ENCODE peak calls at places on chromosome 12, in ten cellular contexts. One of them, this sample, is unnamed.

GRCh38 chr12:62319058-62319457 is 58.9 kb downstream of the USP15 start:
- DNase-seq in cardiac muscle cell: no peak
- DNase-seq in stomach: no peak
- DNase-seq in GM23248: no peak
- DNase-seq in fibroblast of pulmonary artery: no peak
- DNase-seq in aorta: no peak
- DNase-seq in brain microvascular endothelial cell: no peak
- DNase-seq in MM.1S: no peak
- DNase-seq in cardiac fibroblast: no peak
- DNase-seq in psoas muscle: no peak
- DNase-seq in this sample: no peak

GRCh38 chr12:124764451-124764850 is 99.2 kb downstream of the SCARB1 start:
- DNase-seq in aorta: no peak
- DNase-seq in psoas muscle: peak
- DNase-seq in cardiac fibroblast: peak
- DNase-seq in brain microvascular endothelial cell: peak
- DNase-seq in GM23248: peak
- DNase-seq in fibroblast of pulmonary artery: peak
- DNase-seq in cardiac muscle cell: no peak
- DNase-seq in MM.1S: peak
- DNase-seq in stomach: no peak
- DNase-seq in this sample: peak

GRCh38 chr12:10753066-10753465 is 29.9 kb upstream of the YBX3 start:
- DNase-seq in stomach: no peak
- DNase-seq in psoas muscle: no peak
- DNase-seq in GM23248: peak
- DNase-seq in brain microvascular endothelial cell: peak
- DNase-seq in cardiac muscle cell: no peak
- DNase-seq in aorta: no peak
- DNase-seq in cardiac fibroblast: peak
- DNase-seq in MM.1S: no peak
- DNase-seq in fibroblast of pulmonary artery: peak
- DNase-seq in this sample: no peak

GRCh38 chr12:2925322-2925995 is 33.7 kb upstream of the TEAD4 start:
- DNase-seq in brain microvascular endothelial cell: no peak
- DNase-seq in GM23248: peak
- DNase-seq in aorta: no peak
- DNase-seq in fibroblast of pulmonary artery: no peak
- DNase-seq in psoas muscle: no peak
- DNase-seq in MM.1S: no peak
- DNase-seq in cardiac fibroblast: no peak
- DNase-seq in stomach: no peak
- DNase-seq in cardiac muscle cell: no peak
- DNase-seq in this sample: no peak

GRCh38 chr12:11778703-11779102 is 129.2 kb downstream of the ETV6 start:
- DNase-seq in aorta: no peak
- DNase-seq in cardiac fibroblast: no peak
- DNase-seq in cardiac muscle cell: no peak
- DNase-seq in stomach: no peak
- DNase-seq in MM.1S: no peak
- DNase-seq in brain microvascular endothelial cell: no peak
- DNase-seq in fibroblast of pulmonary artery: no peak
- DNase-seq in GM23248: no peak
- DNase-seq in psoas muscle: no peak
- DNase-seq in this sample: no peak

GRCh38 chr12:46364777-46365580 is 7.6 kb downstream of the SLC38A2 start:
- DNase-seq in stomach: peak
- DNase-seq in GM23248: peak
- DNase-seq in fibroblast of pulmonary artery: peak
- DNase-seq in MM.1S: no peak
- DNase-seq in brain microvascular endothelial cell: peak
- DNase-seq in aorta: no peak
- DNase-seq in cardiac muscle cell: no peak
- DNase-seq in cardiac fibroblast: peak
- DNase-seq in psoas muscle: no peak
- DNase-seq in this sample: no peak

GRCh38 chr12:21939435-21939834 is 1.8 kb downstream of the ABCC9 start:
- DNase-seq in cardiac fibroblast: no peak
- DNase-seq in cardiac muscle cell: no peak
- DNase-seq in MM.1S: no peak
- DNase-seq in brain microvascular endothelial cell: no peak
- DNase-seq in aorta: no peak
- DNase-seq in psoas muscle: no peak
- DNase-seq in fibroblast of pulmonary artery: no peak
- DNase-seq in GM23248: peak
- DNase-seq in stomach: no peak
- DNase-seq in this sample: no peak

GRCh38 chr12:24034160-24034559 is 84.7 kb upstream of the SOX5 start:
- DNase-seq in MM.1S: no peak
- DNase-seq in brain microvascular endothelial cell: no peak
- DNase-seq in aorta: no peak
- DNase-seq in psoas muscle: no peak
- DNase-seq in GM23248: no peak
- DNase-seq in cardiac fibroblast: no peak
- DNase-seq in cardiac muscle cell: no peak
- DNase-seq in fibroblast of pulmonary artery: no peak
- DNase-seq in stomach: no peak
- DNase-seq in this sample: no peak

GRCh38 chr12:65854629-65855028 is 30.3 kb downstream of the HMGA2 start:
- DNase-seq in stomach: no peak
- DNase-seq in aorta: no peak
- DNase-seq in cardiac fibroblast: peak
- DNase-seq in fibroblast of pulmonary artery: peak
- DNase-seq in brain microvascular endothelial cell: no peak
- DNase-seq in psoas muscle: no peak
- DNase-seq in GM23248: peak
- DNase-seq in MM.1S: no peak
- DNase-seq in cardiac muscle cell: no peak
- DNase-seq in this sample: no peak

GRCh38 chr12:82993610-82994009 is 306.9 kb downstream of the TMTC2 start:
- DNase-seq in MM.1S: no peak
- DNase-seq in fibroblast of pulmonary artery: no peak
- DNase-seq in stomach: no peak
- DNase-seq in GM23248: no peak
- DNase-seq in psoas muscle: no peak
- DNase-seq in cardiac muscle cell: no peak
- DNase-seq in cardiac fibroblast: no peak
- DNase-seq in brain microvascular endothelial cell: no peak
- DNase-seq in aorta: no peak
- DNase-seq in this sample: no peak

GRCh38 chr12:131618303-131618658 is 92.6 kb upstream of the SFSWAP start:
- DNase-seq in aorta: no peak
- DNase-seq in brain microvascular endothelial cell: peak
- DNase-seq in MM.1S: no peak
- DNase-seq in cardiac fibroblast: no peak
- DNase-seq in GM23248: peak
- DNase-seq in cardiac muscle cell: peak
- DNase-seq in psoas muscle: no peak
- DNase-seq in fibroblast of pulmonary artery: peak
- DNase-seq in stomach: no peak
- DNase-seq in this sample: no peak

GRCh38 chr12:101039848-101040531 is 170.0 kb downstream of the SLC5A8 start:
- DNase-seq in fibroblast of pulmonary artery: no peak
- DNase-seq in GM23248: no peak
- DNase-seq in brain microvascular endothelial cell: no peak
- DNase-seq in cardiac muscle cell: no peak
- DNase-seq in cardiac fibroblast: no peak
- DNase-seq in psoas muscle: no peak
- DNase-seq in aorta: no peak
- DNase-seq in stomach: no peak
- DNase-seq in MM.1S: no peak
- DNase-seq in this sample: no peak

GRCh38 chr12:130661501-130662255 is 54.4 kb downstream of the RIMBP2 start:
- DNase-seq in MM.1S: no peak
- DNase-seq in stomach: no peak
- DNase-seq in GM23248: no peak
- DNase-seq in aorta: no peak
- DNase-seq in cardiac fibroblast: no peak
- DNase-seq in psoas muscle: no peak
- DNase-seq in fibroblast of pulmonary artery: no peak
- DNase-seq in brain microvascular endothelial cell: no peak
- DNase-seq in cardiac muscle cell: peak
- DNase-seq in this sample: no peak

GRCh38 chr12:62259311-62259992 is 752 bp upstream of the USP15 start:
- DNase-seq in psoas muscle: no peak
- DNase-seq in fibroblast of pulmonary artery: no peak
- DNase-seq in stomach: no peak
- DNase-seq in cardiac muscle cell: peak
- DNase-seq in cardiac fibroblast: no peak
- DNase-seq in GM23248: peak
- DNase-seq in MM.1S: peak
- DNase-seq in aorta: no peak
- DNase-seq in brain microvascular endothelial cell: no peak
- DNase-seq in this sample: peak

GRCh38 chr12:195191-195590 is 18.8 kb downstream of the SLC6A12 start:
- DNase-seq in cardiac fibroblast: no peak
- DNase-seq in psoas muscle: no peak
- DNase-seq in stomach: no peak
- DNase-seq in cardiac muscle cell: no peak
- DNase-seq in MM.1S: no peak
- DNase-seq in GM23248: no peak
- DNase-seq in aorta: no peak
- DNase-seq in brain microvascular endothelial cell: no peak
- DNase-seq in fibroblast of pulmonary artery: no peak
- DNase-seq in this sample: no peak

GRCh38 chr12:105418821-105419291 is 88.4 kb downstream of the C12orf75 start:
- DNase-seq in fibroblast of pulmonary artery: no peak
- DNase-seq in psoas muscle: no peak
- DNase-seq in cardiac fibroblast: no peak
- DNase-seq in MM.1S: no peak
- DNase-seq in cardiac muscle cell: no peak
- DNase-seq in brain microvascular endothelial cell: peak
- DNase-seq in stomach: no peak
- DNase-seq in GM23248: peak
- DNase-seq in aorta: peak
- DNase-seq in this sample: no peak
- H3K4me3 ChIP-seq in fibroblast of pulmonary artery: no peak
- H3K4me3 ChIP-seq in psoas muscle: no peak
- H3K4me3 ChIP-seq in cardiac fibroblast: no peak
- H3K4me3 ChIP-seq in MM.1S: no peak
- H3K4me3 ChIP-seq in cardiac muscle cell: no peak
- H3K4me3 ChIP-seq in brain microvascular endothelial cell: no peak
- H3K4me3 ChIP-seq in stomach: no peak
- H3K4me3 ChIP-seq in GM23248: no peak
- H3K4me3 ChIP-seq in aorta: no peak
- H3K4me3 ChIP-seq in this sample: no peak

GRCh38 chr12:47818382-47818700 is 1.4 kb downstream of the HDAC7 start:
- DNase-seq in cardiac fibroblast: peak
- DNase-seq in aorta: no peak
- DNase-seq in stomach: no peak
- DNase-seq in MM.1S: peak
- DNase-seq in brain microvascular endothelial cell: no peak
- DNase-seq in psoas muscle: no peak
- DNase-seq in GM23248: peak
- DNase-seq in fibroblast of pulmonary artery: no peak
- DNase-seq in cardiac muscle cell: no peak
- DNase-seq in this sample: peak
- H3K4me3 ChIP-seq in cardiac fibroblast: peak
- H3K4me3 ChIP-seq in aorta: peak
- H3K4me3 ChIP-seq in stomach: peak
- H3K4me3 ChIP-seq in MM.1S: peak
- H3K4me3 ChIP-seq in brain microvascular endothelial cell: peak
- H3K4me3 ChIP-seq in psoas muscle: peak
- H3K4me3 ChIP-seq in GM23248: peak
- H3K4me3 ChIP-seq in fibroblast of pulmonary artery: peak
- H3K4me3 ChIP-seq in cardiac muscle cell: peak
- H3K4me3 ChIP-seq in this sample: peak

GRCh38 chr12:1611775-1612174 is 17.3 kb upstream of the WNT5B start:
- DNase-seq in cardiac muscle cell: no peak
- DNase-seq in psoas muscle: no peak
- DNase-seq in aorta: no peak
- DNase-seq in stomach: no peak
- DNase-seq in MM.1S: no peak
- DNase-seq in cardiac fibroblast: peak
- DNase-seq in brain microvascular endothelial cell: peak
- DNase-seq in GM23248: peak
- DNase-seq in fibroblast of pulmonary artery: peak
- DNase-seq in this sample: no peak
- H3K4me3 ChIP-seq in cardiac muscle cell: no peak
- H3K4me3 ChIP-seq in psoas muscle: no peak
- H3K4me3 ChIP-seq in aorta: no peak
- H3K4me3 ChIP-seq in stomach: no peak
- H3K4me3 ChIP-seq in MM.1S: no peak
- H3K4me3 ChIP-seq in cardiac fibroblast: peak
- H3K4me3 ChIP-seq in brain microvascular endothelial cell: peak
- H3K4me3 ChIP-seq in GM23248: peak
- H3K4me3 ChIP-seq in fibroblast of pulmonary artery: peak
- H3K4me3 ChIP-seq in this sample: no peak

GRCh38 chr12:91344408-91344807 is 161.8 kb upstream of the DCN start:
- DNase-seq in cardiac muscle cell: no peak
- DNase-seq in stomach: no peak
- DNase-seq in psoas muscle: no peak
- DNase-seq in cardiac fibroblast: no peak
- DNase-seq in fibroblast of pulmonary artery: no peak
- DNase-seq in brain microvascular endothelial cell: no peak
- DNase-seq in GM23248: no peak
- DNase-seq in aorta: no peak
- DNase-seq in MM.1S: no peak
- DNase-seq in this sample: no peak

GRCh38 chr12:91349451-91349850 is 166.8 kb upstream of the DCN start:
- DNase-seq in cardiac fibroblast: peak
- DNase-seq in stomach: no peak
- DNase-seq in psoas muscle: no peak
- DNase-seq in GM23248: peak
- DNase-seq in fibroblast of pulmonary artery: peak
- DNase-seq in aorta: no peak
- DNase-seq in cardiac muscle cell: no peak
- DNase-seq in brain microvascular endothelial cell: peak
- DNase-seq in MM.1S: no peak
- DNase-seq in this sample: no peak

GRCh38 chr12:91343010-91343409 is 160.4 kb upstream of the DCN start:
- DNase-seq in stomach: no peak
- DNase-seq in MM.1S: no peak
- DNase-seq in brain microvascular endothelial cell: no peak
- DNase-seq in psoas muscle: no peak
- DNase-seq in GM23248: no peak
- DNase-seq in fibroblast of pulmonary artery: no peak
- DNase-seq in aorta: no peak
- DNase-seq in cardiac fibroblast: no peak
- DNase-seq in cardiac muscle cell: no peak
- DNase-seq in this sample: no peak

GRCh38 chr12:91347686-91348085 is 165.1 kb upstream of the DCN start:
- DNase-seq in psoas muscle: no peak
- DNase-seq in fibroblast of pulmonary artery: no peak
- DNase-seq in brain microvascular endothelial cell: no peak
- DNase-seq in stomach: no peak
- DNase-seq in cardiac muscle cell: no peak
- DNase-seq in GM23248: peak
- DNase-seq in MM.1S: no peak
- DNase-seq in aorta: no peak
- DNase-seq in cardiac fibroblast: no peak
- DNase-seq in this sample: no peak

DNA sequence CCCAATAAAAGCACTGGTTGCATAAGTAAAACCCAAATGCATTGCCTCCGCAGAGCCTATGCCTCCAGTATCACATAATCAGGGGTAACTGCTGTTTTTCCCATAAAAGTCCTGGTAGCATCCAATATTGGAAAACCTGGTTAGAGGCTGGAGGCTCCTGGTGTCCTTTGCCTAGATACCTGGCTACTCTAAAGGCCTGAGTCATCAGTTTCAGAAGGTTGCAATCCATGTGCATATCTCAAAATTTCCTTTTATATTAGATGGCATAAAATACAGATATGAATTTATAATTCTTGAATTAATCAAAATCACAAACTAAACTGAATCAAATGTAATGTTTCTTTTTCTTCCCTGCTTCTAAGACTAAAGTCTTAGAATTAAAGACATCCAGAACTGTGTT is 164.2 kb upstream of the DCN start:
- DNase-seq in brain microvascular endothelial cell: no peak
- DNase-seq in psoas muscle: no peak
- DNase-seq in cardiac fibroblast: no peak
- DNase-seq in cardiac muscle cell: no peak
- DNase-seq in MM.1S: no peak
- DNase-seq in GM23248: no peak
- DNase-seq in fibroblast of pulmonary artery: no peak
- DNase-seq in stomach: no peak
- DNase-seq in aorta: no peak
- DNase-seq in this sample: no peak
- H3K4me3 ChIP-seq in brain microvascular endothelial cell: no peak
- H3K4me3 ChIP-seq in psoas muscle: no peak
- H3K4me3 ChIP-seq in cardiac fibroblast: no peak
- H3K4me3 ChIP-seq in cardiac muscle cell: no peak
- H3K4me3 ChIP-seq in MM.1S: no peak
- H3K4me3 ChIP-seq in GM23248: no peak
- H3K4me3 ChIP-seq in fibroblast of pulmonary artery: no peak
- H3K4me3 ChIP-seq in stomach: no peak
- H3K4me3 ChIP-seq in aorta: no peak
- H3K4me3 ChIP-seq in this sample: no peak

This sample was measured in OCI-LY7.